ENCODE peak calls at places on chromosomes 3 and 15, in six cellular contexts. H, V, U, R, T and W are unnamed samples.

GRCh38 chr15:37098468-37099320 is 1.7 kb downstream of the MEIS2 start:
- DNase-seq in V (peak; percentile 30), H (peak; percentile 46), U (no peak), R (no peak), T (peak; percentile 45), W (peak; percentile 73)

GRCh38 chr3:33975463-33975862 is 177.0 kb downstream of the PDCD6IP start:
- DNase-seq in U (no peak), T (no peak), H (no peak), R (no peak), V (no peak), W (no peak)

GRCh38 chr15:52261498-52262242 is 33.9 kb downstream of the MYO5C start:
- DNase-seq in V (peak; percentile 83), R (peak; percentile 32), T (peak; percentile 88), U (peak; percentile 26), H (peak; percentile 65), W (peak; percentile 81)

GRCh38 chr15:56757884-56758283 is 24.6 kb upstream of the ZNF280D start:
- DNase-seq in V (no peak), R (no peak), T (no peak), H (no peak), U (no peak), W (no peak)

GRCh38 chr3:187669675-187670504 is at the start of gene SST:
- DNase-seq in R (peak; percentile 44), V (peak; percentile 30), H (peak; percentile 13), T (peak; percentile 69), U (no peak), W (no peak)

GRCh38 chr3:14725564-14726420 is 50.9 kb downstream of the C3orf20 start:
- DNase-seq in R (no peak), T (peak; percentile 37), U (no peak), V (peak; percentile 5), H (peak; percentile 80), W (no peak)

GRCh38 chr15:76866716-76867321 is 38.3 kb downstream of the SCAPER start:
- DNase-seq in U (peak; percentile 16), H (no peak), T (no peak), R (no peak), V (no peak), W (no peak)

GRCh38 chr3:64505419-64505818 is 182.4 kb downstream of the ADAMTS9 start:
- DNase-seq in V (no peak), T (no peak), R (no peak), H (no peak), U (no peak), W (no peak)

GRCh38 chr3:30688776-30689175 is 82.4 kb downstream of the TGFBR2 start:
- DNase-seq in H (no peak), R (no peak), V (no peak), T (no peak), U (no peak), W (no peak)

DNA sequence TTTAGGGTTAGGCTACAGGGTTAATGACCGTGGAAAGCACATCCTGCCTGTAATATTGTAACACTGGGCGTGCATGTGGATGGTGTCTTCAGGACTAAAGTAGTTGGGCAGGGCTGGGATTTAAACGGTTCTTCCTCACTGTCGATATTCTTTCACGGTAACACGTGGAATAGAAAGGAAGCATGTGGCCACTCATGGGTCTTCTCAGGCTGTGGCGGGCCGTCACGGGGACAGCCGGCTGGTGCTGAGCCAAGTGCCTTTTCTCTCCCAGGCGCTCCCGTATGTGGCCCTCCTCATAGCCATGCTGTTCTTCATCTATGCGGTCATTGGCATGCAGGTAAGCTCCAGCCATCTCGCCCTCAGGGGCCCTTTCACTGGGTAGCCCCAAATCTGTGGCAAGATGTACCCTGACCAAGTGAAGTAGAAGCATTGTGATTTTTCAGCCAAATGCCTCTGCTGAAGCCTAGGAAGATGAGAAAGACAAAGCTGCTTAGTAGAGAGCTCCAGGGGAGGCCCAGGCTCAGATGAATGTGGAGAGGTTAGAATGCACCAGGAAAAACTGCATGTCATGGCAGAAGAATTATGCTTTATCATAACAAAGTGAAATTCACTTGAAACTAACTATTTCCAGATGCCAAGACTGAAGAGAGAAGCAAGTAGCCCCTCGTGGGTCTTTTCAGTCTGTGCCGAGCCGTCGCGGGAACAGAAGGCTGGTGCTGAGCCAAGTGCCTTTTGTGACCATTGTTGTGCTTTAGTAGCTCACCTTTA is 73.5 kb downstream of the CHDH start:
- DNase-seq in U (no peak), V (peak; percentile 67), T (no peak), R (no peak), H (no peak), W (no peak)
- TF ChIP-seq CTCF in U (no peak), V (no peak), T (no peak), R (no peak), H (no peak), W (no peak)

DNA sequence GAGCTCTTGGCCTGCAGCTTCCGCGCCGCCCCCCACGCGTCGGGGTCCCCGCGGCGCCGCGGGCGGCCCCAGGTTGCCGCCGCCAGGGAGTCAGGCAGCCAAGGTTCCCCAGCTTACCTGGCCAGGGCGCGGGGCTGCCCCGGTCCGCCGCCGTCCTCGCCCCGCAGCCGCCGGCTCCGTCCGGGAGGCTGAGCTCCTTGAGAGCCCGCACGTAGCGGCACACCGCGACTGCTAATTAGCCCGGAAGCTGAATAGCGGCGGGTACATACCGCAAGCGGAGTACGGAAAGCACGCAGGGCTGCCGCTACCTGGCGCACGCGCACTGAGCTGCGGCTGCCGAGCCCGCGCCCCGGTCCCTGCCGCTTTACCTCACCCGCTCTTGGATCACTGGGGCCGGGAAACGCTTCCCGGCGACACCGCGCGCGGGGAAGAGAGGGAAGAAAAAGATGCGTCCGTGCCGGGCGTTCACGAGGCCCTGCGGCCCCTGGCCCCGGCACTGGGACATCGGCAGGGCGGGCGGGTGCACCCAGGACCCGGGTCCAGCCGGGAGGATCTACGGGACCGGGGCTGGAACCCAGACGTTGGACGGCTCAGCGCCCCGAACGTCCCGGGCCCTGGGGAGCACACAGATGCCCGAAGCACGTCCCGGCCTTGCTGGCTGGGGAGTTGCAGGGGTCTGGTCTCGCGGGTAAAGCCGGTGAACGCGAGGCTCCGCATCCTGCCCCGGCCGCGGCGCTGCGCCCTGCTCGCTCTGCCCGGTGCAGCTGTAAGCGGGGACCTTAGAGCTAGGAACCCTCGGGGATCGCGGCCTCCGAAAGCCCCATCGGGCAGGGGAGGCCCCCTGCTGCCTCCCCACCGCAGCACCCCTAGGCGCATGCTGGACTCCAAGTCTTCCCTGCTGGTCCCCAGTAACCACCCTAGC is at the start of gene GOLGA8B:
- DNase-seq in R (peak; percentile 79), T (peak; percentile 87), H (peak; percentile 37), V (peak; percentile 77), U (peak; percentile 38), W (peak; percentile 93)
- TF ChIP-seq POLR2A in R (no peak), T (no peak), H (peak; percentile 29), V (no peak), U (no peak), W (no peak)

GRCh38 chr3:141051641-141052569 is 758 bp downstream of the SPSB4 start:
- DNase-seq in T (no peak), H (peak; percentile 25), U (no peak), V (no peak), R (no peak), W (no peak)
- TF ChIP-seq CTCF in T (no peak), H (no peak), U (no peak), V (no peak), R (no peak), W (no peak)

DNA sequence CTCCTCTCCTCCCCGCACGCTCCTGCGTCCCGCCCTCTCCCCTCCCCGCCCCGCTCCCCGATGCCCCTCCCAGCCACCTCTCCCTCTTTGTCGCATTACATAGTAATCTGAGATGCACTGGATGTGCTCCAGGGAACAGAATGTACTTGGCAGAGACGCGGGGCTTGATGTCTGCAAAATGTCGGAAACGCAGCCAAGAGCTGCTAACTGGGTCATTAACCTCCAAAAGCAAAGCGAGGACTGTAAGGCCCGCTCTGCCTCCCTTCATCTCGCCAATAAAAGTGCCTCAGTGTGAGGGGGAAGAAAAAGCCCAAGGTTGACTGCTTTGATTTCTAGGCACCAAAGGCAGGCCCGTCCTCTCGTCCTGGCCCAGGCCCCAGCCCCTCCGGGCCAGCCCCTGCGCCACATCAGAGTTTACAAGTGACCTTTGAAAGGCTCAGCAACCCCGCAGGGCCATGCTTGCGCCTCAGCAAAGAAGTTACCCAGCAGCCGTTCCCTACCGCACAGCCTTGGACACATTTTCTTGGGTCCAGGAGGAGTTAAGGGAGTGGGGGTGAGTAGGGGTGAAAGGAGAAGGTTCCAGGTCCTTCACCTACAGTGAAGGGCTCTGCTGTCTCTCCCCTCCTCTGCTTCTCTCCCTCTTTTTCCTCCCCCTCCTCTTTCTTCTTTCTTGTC is 223.7 kb upstream of the TPRG1 start:
- DNase-seq in V (peak; percentile 98), R (peak; percentile 97), U (peak; percentile 84), H (peak; percentile 95), T (peak; percentile 98), W (no peak)
- TF ChIP-seq POLR2A in V (no peak), R (peak; percentile 35), U (peak; percentile 23), H (peak; percentile 22), T (no peak), W (no peak)

DNA sequence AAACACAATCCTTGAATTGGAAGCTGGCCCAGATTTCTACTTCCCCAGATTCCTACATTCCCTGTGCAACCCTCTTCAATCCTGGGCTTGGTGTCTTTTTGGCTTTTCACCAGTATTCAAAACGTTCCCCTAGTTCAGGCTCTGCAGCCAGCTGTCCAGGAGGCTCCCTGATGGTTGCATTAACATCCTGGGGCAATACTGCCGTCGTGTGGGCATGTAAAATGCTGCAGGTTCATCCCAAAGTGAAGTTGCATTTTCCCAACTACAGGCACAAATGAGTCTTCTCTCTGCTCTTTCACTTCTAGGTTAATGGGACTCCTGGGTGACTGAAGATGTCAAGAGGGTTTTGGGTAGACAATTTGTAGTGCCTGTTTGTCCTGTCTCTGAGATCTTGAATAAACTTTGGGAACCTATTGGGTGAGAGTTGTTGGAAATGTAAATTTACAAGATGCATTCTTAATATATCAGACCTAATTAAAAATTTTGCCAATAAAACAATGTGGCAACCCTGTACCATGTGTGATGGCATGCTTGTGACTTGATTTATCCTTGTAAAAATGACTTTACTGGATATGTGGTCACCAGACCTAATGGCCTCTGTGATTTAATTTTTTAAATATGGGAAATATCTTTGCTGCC is 28.6 kb downstream of the SOX14 start:
- DNase-seq in T (peak; percentile 76), R (peak; percentile 27), U (peak; percentile 34), H (no peak), V (peak; percentile 60), W (no peak)
- TF ChIP-seq CTCF in T (peak; percentile 20), R (peak; percentile 61), U (peak; percentile 85), H (no peak), V (peak; percentile 59), W (no peak)

GRCh38 chr15:79962178-79962577 is 8.8 kb downstream of the BCL2A1 start:
- DNase-seq in V (no peak), T (no peak), H (no peak), U (no peak), R (no peak), W (no peak)
- TF ChIP-seq POLR2A in V (no peak), T (no peak), H (no peak), U (no peak), R (no peak), W (no peak)

GRCh38 chr3:62335196-62335595 is 38.2 kb downstream of the FEZF2 start:
- DNase-seq in T (no peak), H (no peak), R (no peak), V (no peak), U (no peak), W (no peak)

GRCh38 chr3:62332017-62332416 is 41.3 kb downstream of the FEZF2 start:
- DNase-seq in U (no peak), T (no peak), V (no peak), R (no peak), H (no peak), W (no peak)

GRCh38 chr3:62329970-62330369 is 43.4 kb downstream of the FEZF2 start:
- DNase-seq in U (no peak), R (no peak), V (no peak), H (no peak), T (no peak), W (no peak)

GRCh38 chr3:62332771-62333381 is 40.5 kb downstream of the FEZF2 start:
- DNase-seq in U (peak; percentile 2), R (no peak), H (no peak), T (peak; percentile 23), V (no peak), W (no peak)
- TF ChIP-seq CTCF in U (peak; percentile 32), R (peak; percentile 53), H (peak; percentile 50), T (peak; percentile 19), V (peak; percentile 50), W (peak; percentile 52)